ENCODE peak calls at places on chromosomes 3 and 15, in nine cellular contexts. H, L, Q, N, G, I, B, M and F are unnamed samples.

GRCh38 chr3:48232734-48233133 is 8.2 kb upstream of the ZNF589 start:
- DNase-seq in H (peak), L (no peak), Q (no peak), N (peak), G (peak), I (peak), B (peak), M (peak), F (peak)

GRCh38 chr3:116759316-116759715 is 49.7 kb downstream of the TUSC7 start:
- DNase-seq in H (no peak), L (no peak), Q (no peak), N (no peak), G (no peak), I (no peak), B (no peak), M (no peak), F (no peak)

GRCh38 chr15:68314563-68314962 is 37.0 kb downstream of the FEM1B start:
- DNase-seq in H (peak), L (no peak), Q (no peak), N (no peak), G (peak), I (no peak), B (no peak), M (no peak), F (no peak)

GRCh38 chr3:11532865-11533490 is 110.7 kb downstream of the VGLL4 start:
- DNase-seq in H (no peak), L (no peak), Q (no peak), N (no peak), G (no peak), I (no peak), B (no peak), M (no peak), F (no peak)

GRCh38 chr3:125684199-125684598 is 88.9 kb upstream of the OSBPL11 start:
- DNase-seq in H (no peak), L (no peak), Q (no peak), N (no peak), G (peak), I (no peak), B (no peak), M (peak), F (no peak)

GRCh38 chr3:186413615-186414415 is 51.8 kb upstream of the DGKG start:
- DNase-seq in H (no peak), L (no peak), Q (no peak), N (no peak), G (peak), I (peak), B (no peak), M (no peak), F (no peak)

GRCh38 chr3:16741890-16742289 is 136.7 kb upstream of the DAZL start:
- DNase-seq in H (no peak), L (no peak), Q (no peak), N (no peak), G (no peak), I (no peak), B (no peak), M (no peak), F (no peak)

GRCh38 chr3:107943350-107943749 is 147.5 kb downstream of the CD47 start:
- DNase-seq in H (no peak), L (no peak), Q (no peak), N (no peak), G (no peak), I (no peak), B (no peak), M (no peak), F (no peak)

GRCh38 chr15:58247803-58248503 is 109.8 kb downstream of the AQP9 start:
- DNase-seq in H (no peak), L (no peak), Q (no peak), N (no peak), G (peak), I (peak), B (no peak), M (no peak), F (no peak)

GRCh38 chr3:143693506-143693905 is 154.8 kb downstream of the SLC9A9 start:
- DNase-seq in H (no peak), L (no peak), Q (no peak), N (no peak), G (no peak), I (no peak), B (no peak), M (no peak), F (no peak)

GRCh38 chr15:59674501-59674900 is 14.6 kb downstream of the BNIP2 start:
- DNase-seq in H (no peak), L (no peak), Q (no peak), N (no peak), G (no peak), I (no peak), B (no peak), M (no peak), F (no peak)

GRCh38 chr3:45575491-45575923 is 19.0 kb upstream of the LIMD1 start:
- DNase-seq in H (no peak), L (peak), Q (no peak), N (no peak), G (no peak), I (no peak), B (no peak), M (no peak), F (no peak)

GRCh38 chr3:52787672-52788625 is 6.6 kb upstream of the ITIH3 start:
- DNase-seq in H (no peak), L (no peak), Q (no peak), N (no peak), G (no peak), I (no peak), B (no peak), M (no peak), F (no peak)

GRCh38 chr3:178703268-178703975 is 167.2 kb downstream of the KCNMB2 start:
- DNase-seq in H (no peak), L (peak), Q (no peak), N (no peak), G (no peak), I (no peak), B (no peak), M (no peak), F (no peak)

GRCh38 chr3:40745381-40746106 is 220.8 kb downstream of the ZNF621 start:
- DNase-seq in H (no peak), L (no peak), Q (no peak), N (no peak), G (no peak), I (no peak), B (no peak), M (no peak), F (no peak)

GRCh38 chr3:45976191-45977091 is 19.2 kb downstream of the FYCO1 start:
- DNase-seq in H (no peak), L (no peak), Q (no peak), N (no peak), G (no peak), I (no peak), B (no peak), M (no peak), F (no peak)

GRCh38 chr3:15796771-15797599 is 794 bp downstream of the ANKRD28 start:
- DNase-seq in H (no peak), L (no peak), Q (no peak), N (no peak), G (no peak), I (peak), B (no peak), M (peak), F (no peak)

GRCh38 chr3:127263586-127264231 is 24.1 kb downstream of the PRR20G start:
- DNase-seq in H (no peak), L (no peak), Q (no peak), N (no peak), G (no peak), I (no peak), B (no peak), M (no peak), F (no peak)

GRCh38 chr3:49022751-49023171 is 840 bp downstream of the NDUFAF3 start:
- DNase-seq in H (peak), L (no peak), Q (no peak), N (no peak), G (peak), I (no peak), B (no peak), M (no peak), F (no peak)

GRCh38 chr3:45035441-45036301 is 9.6 kb downstream of the CLEC3B start:
- DNase-seq in H (peak), L (no peak), Q (no peak), N (no peak), G (peak), I (no peak), B (no peak), M (no peak), F (no peak)

GRCh38 chr3:86793786-86794185 is 197.2 kb downstream of the VGLL3 start:
- DNase-seq in H (no peak), L (peak), Q (no peak), N (no peak), G (no peak), I (peak), B (no peak), M (no peak), F (no peak)

GRCh38 chr3:106215047-106215446 is 346.2 kb upstream of the CBLB start:
- DNase-seq in H (no peak), L (peak), Q (no peak), N (no peak), G (no peak), I (no peak), B (no peak), M (no peak), F (no peak)

GRCh38 chr15:34214135-34214534 is 4.2 kb upstream of the KATNBL1 start:
- DNase-seq in H (no peak), L (no peak), Q (no peak), N (no peak), G (no peak), I (no peak), B (no peak), M (no peak), F (no peak)

GRCh38 chr15:68775671-68776476 is 44.8 kb downstream of the ANP32A start:
- DNase-seq in H (no peak), L (no peak), Q (no peak), N (no peak), G (peak), I (no peak), B (no peak), M (no peak), F (no peak)

GRCh38 chr3:140186421-140186920 is 251.5 kb downstream of the CLSTN2 start:
- DNase-seq in H (no peak), L (peak), Q (no peak), N (no peak), G (no peak), I (peak), B (peak), M (no peak), F (no peak)

GRCh38 chr3:27568393-27568792 is 84.2 kb upstream of the SLC4A7 start:
- DNase-seq in H (no peak), L (no peak), Q (no peak), N (no peak), G (peak), I (peak), B (peak), M (no peak), F (no peak)

GRCh38 chr3:172263781-172264486 is 184.3 kb downstream of the GHSR start:
- DNase-seq in H (no peak), L (no peak), Q (no peak), N (no peak), G (no peak), I (no peak), B (no peak), M (no peak), F (no peak)

GRCh38 chr3:37701729-37702128 is 160.0 kb upstream of the CTDSPL start:
- DNase-seq in H (no peak), L (no peak), Q (no peak), N (no peak), G (no peak), I (no peak), B (no peak), M (no peak), F (no peak)

GRCh38 chr3:106345353-106346027 is 476.7 kb upstream of the CBLB start:
- DNase-seq in H (no peak), L (peak), Q (no peak), N (no peak), G (no peak), I (no peak), B (no peak), M (no peak), F (no peak)

GRCh38 chr3:5437296-5438010 is 249.9 kb downstream of the EDEM1 start:
- DNase-seq in H (no peak), L (no peak), Q (no peak), N (no peak), G (no peak), I (no peak), B (no peak), M (no peak), F (no peak)

GRCh38 chr3:10703875-10704274 is 112.2 kb upstream of the SLC6A11 start:
- DNase-seq in H (no peak), L (no peak), Q (no peak), N (no peak), G (no peak), I (no peak), B (no peak), M (peak), F (peak)

GRCh38 chr3:58013099-58013498 is 4.9 kb downstream of the FLNB start:
- DNase-seq in H (no peak), L (no peak), Q (no peak), N (no peak), G (no peak), I (no peak), B (no peak), M (no peak), F (no peak)

GRCh38 chr15:70098170-70098460 is 398 bp upstream of the TLE3 start:
- DNase-seq in H (no peak), L (no peak), Q (no peak), N (no peak), G (no peak), I (no peak), B (no peak), M (no peak), F (no peak)

GRCh38 chr15:75229191-75230015 is 27.7 kb downstream of the C15orf39 start:
- DNase-seq in H (no peak), L (no peak), Q (no peak), N (no peak), G (peak), I (no peak), B (no peak), M (no peak), F (peak)

GRCh38 chr3:181178991-181179390 is 189.5 kb upstream of the DNAJC19 start:
- DNase-seq in H (no peak), L (no peak), Q (no peak), N (no peak), G (no peak), I (no peak), B (no peak), M (no peak), F (no peak)

GRCh38 chr15:48577495-48577894 is 68.0 kb downstream of the FBN1 start:
- DNase-seq in H (no peak), L (no peak), Q (no peak), N (no peak), G (no peak), I (peak), B (no peak), M (no peak), F (no peak)

GRCh38 chr15:27134481-27134880 is 163.5 kb downstream of the GABRG3 start:
- DNase-seq in H (no peak), L (no peak), Q (no peak), N (no peak), G (no peak), I (no peak), B (no peak), M (no peak), F (no peak)